ENCODE peak calls at places on chromosomes 12 and 14, in ten cellular contexts. C is spleen, Y is ovary, G is mucosa of descending colon, A is thyroid gland, R is tibial nerve, V is right lobe of liver, W is gastrocnemius medialis, M is HCT116, J is IMR-90. Q is an unnamed sample.

GRCh38 chr12:16499617-16500016 is 106.3 kb downstream of the LMO3 start:
- DNase-seq in V (no peak), Y (no peak), R (no peak), M (no peak), J (no peak), G (no peak), W (no peak), A (no peak), C (no peak), Q (no peak)

GRCh38 chr12:132444957-132445883 is 44.7 kb upstream of the FBRSL1 start:
- DNase-seq in A (peak; percentile 22), V (peak; percentile 62), W (peak; percentile 23), R (peak; percentile 17), M (no peak), J (no peak), Y (no peak), G (peak; percentile 87), C (peak; percentile 96), Q (no peak)

GRCh38 chr12:26821212-26821701 is 11.7 kb downstream of the ITPR2 start:
- DNase-seq in M (no peak), G (no peak), Y (no peak), C (no peak), R (no peak), W (no peak), V (no peak), A (no peak), J (peak; percentile 23), Q (no peak)

GRCh38 chr12:93733358-93733757 is 56.2 kb downstream of the CRADD start:
- DNase-seq in J (no peak), M (no peak), V (no peak), W (no peak), G (no peak), R (no peak), A (no peak), C (no peak), Y (no peak), Q (no peak)

GRCh38 chr12:5513406-5513805 is 81.5 kb downstream of the NTF3 start:
- DNase-seq in M (no peak), W (no peak), C (no peak), R (no peak), Y (no peak), V (no peak), A (no peak), J (no peak), G (no peak), Q (no peak)

GRCh38 chr14:47040490-47040889 is 388.9 kb upstream of the RPL10L start:
- DNase-seq in V (no peak), R (no peak), J (no peak), W (no peak), C (no peak), A (no peak), G (no peak), Y (no peak), M (peak; percentile 31), Q (peak; percentile 9)

GRCh38 chr12:242496-242895 is 20.1 kb downstream of the SLC6A13 start:
- DNase-seq in J (no peak), C (no peak), M (no peak), W (no peak), Y (no peak), V (no peak), G (no peak), A (no peak), R (no peak), Q (no peak)

GRCh38 chr12:49054096-49054495 is 6.5 kb downstream of the KMT2D start:
- DNase-seq in J (no peak), M (no peak), R (no peak), G (no peak), V (no peak), A (no peak), C (peak; percentile 68), W (no peak), Y (no peak), Q (no peak)

GRCh38 chr12:31440134-31440533 is 114.2 kb upstream of the SINHCAF start:
- DNase-seq in W (no peak), Y (no peak), M (no peak), G (no peak), A (no peak), J (no peak), R (no peak), V (no peak), C (no peak), Q (no peak)

GRCh38 chr12:58916891-58917570 is 3.3 kb downstream of the LRIG3 start:
- DNase-seq in V (no peak), A (no peak), R (no peak), Y (no peak), W (no peak), M (no peak), G (no peak), J (peak; percentile 63), C (no peak), Q (no peak)

GRCh38 chr12:27177716-27178115 is 66.4 kb upstream of the STK38L start:
- DNase-seq in M (no peak), V (no peak), A (no peak), W (no peak), C (no peak), Y (no peak), G (no peak), R (no peak), J (peak; percentile 80), Q (peak; percentile 54)

GRCh38 chr14:93269341-93270068 is 62.4 kb downstream of the UBR7 start:
- DNase-seq in Y (no peak), A (no peak), J (peak; percentile 90), G (no peak), W (peak; percentile 19), C (no peak), V (no peak), M (no peak), R (no peak), Q (peak; percentile 45)

GRCh38 chr12:96493101-96493500 is 3.7 kb downstream of the CFAP54 start:
- DNase-seq in J (peak; percentile 75), G (no peak), M (no peak), W (no peak), Y (no peak), C (no peak), A (no peak), R (no peak), V (no peak), Q (no peak)

GRCh38 chr12:12985817-12986408 is 14.2 kb downstream of the HEBP1 start:
- DNase-seq in J (peak; percentile 17), V (no peak), Y (no peak), G (no peak), A (no peak), M (peak; percentile 13), R (no peak), W (no peak), C (no peak), Q (no peak)

GRCh38 chr12:25435431-25435830 is 117.7 kb downstream of the LMNTD1 start:
- DNase-seq in Y (no peak), G (no peak), R (no peak), A (no peak), M (no peak), W (no peak), J (no peak), V (no peak), C (no peak), Q (no peak)

GRCh38 chr12:94545937-94546771 is 86.5 kb upstream of the CEP83 start:
- DNase-seq in W (peak; percentile 35), Y (peak; percentile 48), C (no peak), M (peak; percentile 77), A (peak; percentile 67), V (no peak), R (no peak), G (no peak), J (peak; percentile 68), Q (peak; percentile 32)

GRCh38 chr12:9925746-9926393 is 6.3 kb downstream of the CLEC2A start:
- DNase-seq in J (peak; percentile 41), W (no peak), R (no peak), G (no peak), A (no peak), M (peak; percentile 24), C (no peak), V (no peak), Y (no peak), Q (peak; percentile 4)
- H3K4me3 ChIP-seq in J (no peak overlapping the region), W (no peak overlapping the region), R (no peak overlapping the region), G (no peak overlapping the region), A (no peak overlapping the region), M (no peak overlapping the region), C (no peak overlapping the region), V (peak overlapping the region; percentile 15), Y (no peak overlapping the region), Q (no peak overlapping the region)

DNA sequence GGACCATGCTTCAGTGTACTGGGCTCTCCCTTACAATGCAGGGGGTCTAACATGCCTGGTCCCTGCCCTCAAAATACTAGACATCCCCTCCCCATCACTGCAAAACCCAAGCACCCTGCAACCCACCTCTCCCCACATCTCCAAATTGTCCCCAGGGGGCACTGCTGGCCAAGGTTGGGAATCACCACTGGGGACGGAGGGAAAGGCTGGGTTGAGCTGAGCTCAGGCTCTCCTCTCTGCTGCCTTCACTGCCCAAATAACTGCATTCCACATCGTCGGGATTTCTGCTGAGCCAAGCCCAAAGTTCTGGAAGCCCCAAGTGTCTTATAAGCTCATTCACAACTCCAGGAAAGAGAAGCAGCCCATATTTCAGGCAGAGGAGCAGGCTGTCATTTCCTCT is 69.6 kb downstream of the NT5DC3 start:
- DNase-seq in M (no peak), Y (peak; percentile 50), R (peak; percentile 17), V (no peak), C (no peak), W (peak; percentile 34), G (no peak), A (peak; percentile 67), J (peak; percentile 44), Q (no peak)
- H3K36me3 ChIP-seq in M (peaks cover 4% of the 10 kb centered on the region), Y (no peaks in the 10 kb centered on the region), R (peaks cover 21% of the 10 kb centered on the region), V (no peaks in the 10 kb centered on the region), C (no peaks in the 10 kb centered on the region), W (peaks cover 3% of the 10 kb centered on the region), G (no peaks in the 10 kb centered on the region), A (no peaks in the 10 kb centered on the region), J (peaks cover under 1% of the 10 kb centered on the region), Q (peaks cover 2% of the 10 kb centered on the region)

GRCh38 chr12:117227000-117227653 is 36.9 kb upstream of the FBXO21 start:
- DNase-seq in V (no peak), W (no peak), C (no peak), R (no peak), M (no peak), A (no peak), Y (no peak), G (no peak), J (no peak), Q (no peak)
- TF ChIP-seq CTCF in V (no peak), W (no peak), C (no peak), R (no peak), M (peak; percentile 5), A (no peak), Y (no peak), G (no peak), J (no peak), Q (no peak)

DNA sequence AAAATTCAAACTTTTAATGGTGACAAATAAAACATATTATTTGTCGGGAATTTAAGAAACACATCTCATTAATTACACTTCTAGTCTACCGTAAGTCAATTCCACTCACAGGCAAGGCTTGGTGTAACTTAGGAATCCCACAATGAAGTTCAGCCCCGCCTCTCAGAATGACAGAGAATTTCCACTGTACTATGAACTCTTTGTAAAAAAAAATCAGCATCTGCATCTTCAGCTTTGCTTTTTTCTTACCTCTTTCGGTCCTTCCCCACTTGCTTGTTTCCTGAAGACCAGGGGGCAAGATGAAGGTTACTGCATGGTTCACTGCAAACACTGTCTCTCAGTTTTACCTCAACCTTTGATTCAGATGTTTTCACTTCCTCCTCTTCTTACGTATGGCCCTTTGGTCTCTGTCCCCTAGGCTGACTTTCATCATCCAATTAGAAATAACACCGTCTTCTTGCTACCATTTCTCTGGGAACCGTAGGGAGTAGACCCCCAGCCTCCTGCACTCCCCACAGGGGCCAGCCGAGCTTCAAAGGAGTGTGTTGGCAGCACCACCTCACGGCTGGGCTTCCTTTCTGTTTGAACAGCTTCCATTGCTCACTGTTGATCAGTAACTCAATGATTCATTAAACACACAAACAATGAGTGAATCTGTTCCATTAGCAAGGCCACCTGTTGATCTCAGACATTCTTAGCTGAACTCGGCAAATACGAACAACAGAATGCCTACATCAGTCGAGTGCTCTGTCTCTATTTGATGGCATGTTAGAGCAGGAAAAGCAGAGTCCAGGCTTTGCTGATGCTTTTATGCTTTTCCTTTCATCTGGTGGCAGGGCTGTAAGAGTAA is 343.0 kb downstream of the BMP4 start:
- DNase-seq in C (peak; percentile 75), R (no peak), W (no peak), J (peak; percentile 90), M (peak; percentile 86), A (no peak), Y (no peak), G (no peak), V (peak; percentile 55), Q (peak; percentile 93)
- H3K4me3 ChIP-seq in C (no peak overlapping the region), R (no peak overlapping the region), W (no peak overlapping the region), J (no peak overlapping the region), M (peak overlapping the region; percentile 47), A (no peak overlapping the region), Y (no peak overlapping the region), G (no peak overlapping the region), V (no peak overlapping the region), Q (peak overlapping the region; percentile 13)